ENCODE peak calls at places on chromosomes 4 and X, in seven cellular contexts. One of them, this sample, is unnamed.

GRCh38 chrX:104618106-104618895 is 52.3 kb downstream of the IL1RAPL2 start:
- DNase-seq in prostate gland: no peak
- DNase-seq in HCT116: no peak
- DNase-seq in transverse colon: no peak
- DNase-seq in sigmoid colon: peak; percentile 40
- DNase-seq in stomach: no peak
- DNase-seq in breast epithelium: no peak
- DNase-seq in this sample: no peak

GRCh38 chr4:140028676-140029407 is 125.1 kb downstream of the MAML3 start:
- DNase-seq in prostate gland: no peak
- DNase-seq in HCT116: no peak
- DNase-seq in transverse colon: no peak
- DNase-seq in sigmoid colon: no peak
- DNase-seq in stomach: no peak
- DNase-seq in breast epithelium: no peak
- DNase-seq in this sample: no peak

GRCh38 chrX:46722742-46723568 is 36.0 kb downstream of the SLC9A7 start:
- DNase-seq in prostate gland: no peak
- DNase-seq in HCT116: no peak
- DNase-seq in transverse colon: no peak
- DNase-seq in sigmoid colon: no peak
- DNase-seq in stomach: no peak
- DNase-seq in breast epithelium: no peak
- DNase-seq in this sample: no peak

GRCh38 chr4:186719925-186720694 is 3.5 kb downstream of the FAT1 start:
- DNase-seq in prostate gland: no peak
- DNase-seq in HCT116: no peak
- DNase-seq in transverse colon: no peak
- DNase-seq in sigmoid colon: no peak
- DNase-seq in stomach: no peak
- DNase-seq in breast epithelium: no peak
- DNase-seq in this sample: no peak

GRCh38 chr4:38768968-38769394 is 13.8 kb downstream of the TLR10 start:
- DNase-seq in prostate gland: no peak
- DNase-seq in HCT116: no peak
- DNase-seq in transverse colon: no peak
- DNase-seq in sigmoid colon: no peak
- DNase-seq in stomach: no peak
- DNase-seq in breast epithelium: no peak
- DNase-seq in this sample: no peak

GRCh38 chr4:140374130-140374477 is 658 bp downstream of the SCOC start:
- DNase-seq in prostate gland: peak; percentile 6
- DNase-seq in HCT116: no peak
- DNase-seq in transverse colon: no peak
- DNase-seq in sigmoid colon: no peak
- DNase-seq in stomach: no peak
- DNase-seq in breast epithelium: no peak
- DNase-seq in this sample: no peak

GRCh38 chrX:21255207-21255606 is 119.0 kb upstream of the CNKSR2 start:
- DNase-seq in prostate gland: no peak
- DNase-seq in HCT116: no peak
- DNase-seq in transverse colon: no peak
- DNase-seq in sigmoid colon: no peak
- DNase-seq in stomach: no peak
- DNase-seq in breast epithelium: no peak
- DNase-seq in this sample: no peak

GRCh38 chr4:183469936-183470335 is 25.5 kb downstream of the CDKN2AIP start:
- DNase-seq in prostate gland: no peak
- DNase-seq in HCT116: peak; percentile 16
- DNase-seq in transverse colon: no peak
- DNase-seq in sigmoid colon: no peak
- DNase-seq in stomach: no peak
- DNase-seq in breast epithelium: no peak
- DNase-seq in this sample: no peak

GRCh38 chrX:70449457-70449966 is 4.9 kb downstream of the DLG3 start:
- DNase-seq in prostate gland: no peak
- DNase-seq in HCT116: no peak
- DNase-seq in transverse colon: no peak
- DNase-seq in sigmoid colon: no peak
- DNase-seq in stomach: no peak
- DNase-seq in breast epithelium: no peak
- DNase-seq in this sample: no peak

GRCh38 chrX:82775426-82775825 is 732.7 kb upstream of the POU3F4 start:
- DNase-seq in prostate gland: no peak
- DNase-seq in HCT116: no peak
- DNase-seq in transverse colon: no peak
- DNase-seq in sigmoid colon: no peak
- DNase-seq in stomach: no peak
- DNase-seq in breast epithelium: no peak
- DNase-seq in this sample: no peak

GRCh38 chr4:15333692-15334633 is 93.9 kb upstream of the C1QTNF7 start:
- DNase-seq in prostate gland: no peak
- DNase-seq in HCT116: no peak
- DNase-seq in transverse colon: no peak
- DNase-seq in sigmoid colon: no peak
- DNase-seq in stomach: no peak
- DNase-seq in breast epithelium: no peak
- DNase-seq in this sample: no peak

GRCh38 chr4:90495211-90495610 is 368.0 kb downstream of the CCSER1 start:
- DNase-seq in prostate gland: no peak
- DNase-seq in HCT116: no peak
- DNase-seq in transverse colon: no peak
- DNase-seq in sigmoid colon: no peak
- DNase-seq in stomach: no peak
- DNase-seq in breast epithelium: no peak
- DNase-seq in this sample: no peak

GRCh38 chr4:5893013-5893580 is at the start of gene CRMP1:
- DNase-seq in prostate gland: no peak
- DNase-seq in HCT116: no peak
- DNase-seq in transverse colon: no peak
- DNase-seq in sigmoid colon: no peak
- DNase-seq in stomach: no peak
- DNase-seq in breast epithelium: no peak
- DNase-seq in this sample: no peak

GRCh38 chr4:153393397-153393796 is 48.9 kb downstream of the MND1 start:
- DNase-seq in prostate gland: no peak
- DNase-seq in HCT116: no peak
- DNase-seq in transverse colon: no peak
- DNase-seq in sigmoid colon: peak; percentile 66
- DNase-seq in stomach: no peak
- DNase-seq in breast epithelium: no peak
- DNase-seq in this sample: no peak

GRCh38 chr4:62004881-62005280 is 804.8 kb downstream of the ADGRL3 start:
- DNase-seq in prostate gland: no peak
- DNase-seq in HCT116: no peak
- DNase-seq in transverse colon: no peak
- DNase-seq in sigmoid colon: no peak
- DNase-seq in stomach: no peak
- DNase-seq in breast epithelium: no peak
- DNase-seq in this sample: no peak

GRCh38 chr4:111178231-111178630 is 555.4 kb upstream of the PITX2 start:
- DNase-seq in prostate gland: no peak
- DNase-seq in HCT116: no peak
- DNase-seq in transverse colon: no peak
- DNase-seq in sigmoid colon: no peak
- DNase-seq in stomach: no peak
- DNase-seq in breast epithelium: no peak
- DNase-seq in this sample: no peak

GRCh38 chrX:85379174-85379907 is at the start of gene POF1B:
- DNase-seq in prostate gland: peak; percentile 56
- DNase-seq in HCT116: no peak
- DNase-seq in transverse colon: peak; percentile 86
- DNase-seq in sigmoid colon: no peak
- DNase-seq in stomach: peak; percentile 73
- DNase-seq in breast epithelium: peak; percentile 48
- DNase-seq in this sample: no peak
- TF ChIP-seq POLR2AphosphoS5 in prostate gland: peak; percentile 27
- TF ChIP-seq POLR2AphosphoS5 in HCT116: no peak
- TF ChIP-seq POLR2AphosphoS5 in transverse colon: peak; percentile 65
- TF ChIP-seq POLR2AphosphoS5 in sigmoid colon: no peak
- TF ChIP-seq POLR2AphosphoS5 in stomach: no peak
- TF ChIP-seq POLR2AphosphoS5 in breast epithelium: no peak
- TF ChIP-seq POLR2AphosphoS5 in this sample: no peak

GRCh38 chr4:185597532-185598188 is 62.4 kb upstream of the PDLIM3 start:
- DNase-seq in prostate gland: peak; percentile 57
- DNase-seq in HCT116: peak; percentile 66
- DNase-seq in transverse colon: peak; percentile 74
- DNase-seq in sigmoid colon: peak; percentile 89
- DNase-seq in stomach: peak; percentile 80
- DNase-seq in breast epithelium: peak; percentile 80
- DNase-seq in this sample: peak; percentile 19

GRCh38 chr4:185602397-185602796 is 67.1 kb upstream of the PDLIM3 start:
- DNase-seq in prostate gland: no peak
- DNase-seq in HCT116: no peak
- DNase-seq in transverse colon: no peak
- DNase-seq in sigmoid colon: no peak
- DNase-seq in stomach: no peak
- DNase-seq in breast epithelium: no peak
- DNase-seq in this sample: no peak

GRCh38 chr4:185599151-185599648 is 63.9 kb upstream of the PDLIM3 start:
- DNase-seq in prostate gland: no peak
- DNase-seq in HCT116: no peak
- DNase-seq in transverse colon: no peak
- DNase-seq in sigmoid colon: no peak
- DNase-seq in stomach: no peak
- DNase-seq in breast epithelium: no peak
- DNase-seq in this sample: no peak

GRCh38 chr4:185600801-185601200 is 65.5 kb upstream of the PDLIM3 start:
- DNase-seq in prostate gland: no peak
- DNase-seq in HCT116: no peak
- DNase-seq in transverse colon: no peak
- DNase-seq in sigmoid colon: no peak
- DNase-seq in stomach: no peak
- DNase-seq in breast epithelium: no peak
- DNase-seq in this sample: no peak

DNA sequence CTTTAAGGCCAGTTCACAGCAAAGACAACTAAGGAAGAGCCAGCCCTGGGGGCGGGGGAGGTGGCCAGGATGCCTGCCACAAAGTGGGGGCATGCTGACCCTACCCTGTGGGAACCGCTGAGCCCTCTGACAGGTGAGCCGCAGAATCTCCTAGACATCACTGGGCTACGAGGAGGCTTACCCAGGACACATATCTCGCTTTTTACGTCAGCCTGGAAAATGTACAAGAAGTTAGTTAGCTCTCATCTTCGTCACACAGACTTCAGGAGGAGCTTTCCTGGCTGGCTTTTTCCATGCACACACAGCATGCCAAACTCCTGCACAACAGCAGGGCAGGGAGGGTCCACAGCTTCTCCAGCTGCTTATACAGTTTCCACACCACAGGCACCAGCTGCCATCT is 64.5 kb upstream of the PDLIM3 start:
- DNase-seq in prostate gland: no peak
- DNase-seq in HCT116: no peak
- DNase-seq in transverse colon: peak; percentile 14
- DNase-seq in sigmoid colon: peak; percentile 87
- DNase-seq in stomach: no peak
- DNase-seq in breast epithelium: no peak
- DNase-seq in this sample: no peak
- TF ChIP-seq POLR2A in prostate gland: no peak
- TF ChIP-seq POLR2A in HCT116: no peak
- TF ChIP-seq POLR2A in transverse colon: no peak
- TF ChIP-seq POLR2A in sigmoid colon: no peak
- TF ChIP-seq POLR2A in stomach: no peak
- TF ChIP-seq POLR2A in breast epithelium: no peak
- TF ChIP-seq POLR2A in this sample: no peak

GRCh38 chr4:189202182-189202868 is 738.3 kb upstream of the FRG1 start:
- DNase-seq in prostate gland: peak; percentile 41
- DNase-seq in HCT116: peak; percentile 28
- DNase-seq in transverse colon: peak; percentile 24
- DNase-seq in sigmoid colon: peak; percentile 79
- DNase-seq in stomach: peak; percentile 64
- DNase-seq in breast epithelium: peak; percentile 72
- DNase-seq in this sample: peak; percentile 7
- TF ChIP-seq POLR2AphosphoS5 in prostate gland: no peak
- TF ChIP-seq POLR2AphosphoS5 in HCT116: peak; percentile 15
- TF ChIP-seq POLR2AphosphoS5 in transverse colon: no peak
- TF ChIP-seq POLR2AphosphoS5 in sigmoid colon: no peak
- TF ChIP-seq POLR2AphosphoS5 in stomach: no peak
- TF ChIP-seq POLR2AphosphoS5 in breast epithelium: peak; percentile 41
- TF ChIP-seq POLR2AphosphoS5 in this sample: no peak

GRCh38 chr4:40193578-40193977 is 3.3 kb upstream of the RHOH start:
- DNase-seq in prostate gland: no peak
- DNase-seq in HCT116: no peak
- DNase-seq in transverse colon: no peak
- DNase-seq in sigmoid colon: no peak
- DNase-seq in stomach: no peak
- DNase-seq in breast epithelium: no peak
- DNase-seq in this sample: no peak

GRCh38 chr4:40194602-40195161 is 2.1 kb upstream of the RHOH start:
- DNase-seq in prostate gland: no peak
- DNase-seq in HCT116: no peak
- DNase-seq in transverse colon: peak; percentile 46
- DNase-seq in sigmoid colon: no peak
- DNase-seq in stomach: no peak
- DNase-seq in breast epithelium: no peak
- DNase-seq in this sample: no peak

GRCh38 chr4:40192286-40193017 is 4.4 kb upstream of the RHOH start:
- DNase-seq in prostate gland: no peak
- DNase-seq in HCT116: no peak
- DNase-seq in transverse colon: peak; percentile 32
- DNase-seq in sigmoid colon: no peak
- DNase-seq in stomach: no peak
- DNase-seq in breast epithelium: no peak
- DNase-seq in this sample: no peak

GRCh38 chr4:40190880-40191815 is 5.7 kb upstream of the RHOH start:
- DNase-seq in prostate gland: peak; percentile 58
- DNase-seq in HCT116: no peak
- DNase-seq in transverse colon: no peak
- DNase-seq in sigmoid colon: no peak
- DNase-seq in stomach: no peak
- DNase-seq in breast epithelium: no peak
- DNase-seq in this sample: no peak

GRCh38 chr4:40193018-40193571 is 3.7 kb upstream of the RHOH start:
- DNase-seq in prostate gland: no peak
- DNase-seq in HCT116: no peak
- DNase-seq in transverse colon: peak; percentile 51
- DNase-seq in sigmoid colon: no peak
- DNase-seq in stomach: no peak
- DNase-seq in breast epithelium: peak; percentile 74
- DNase-seq in this sample: no peak
- TF ChIP-seq POLR2A in prostate gland: no peak
- TF ChIP-seq POLR2A in HCT116: no peak
- TF ChIP-seq POLR2A in transverse colon: peak; percentile 17
- TF ChIP-seq POLR2A in sigmoid colon: no peak
- TF ChIP-seq POLR2A in stomach: no peak
- TF ChIP-seq POLR2A in breast epithelium: no peak
- TF ChIP-seq POLR2A in this sample: peak; percentile 24

GRCh38 chr4:7892212-7893019 is 47.2 kb downstream of the AFAP1 start:
- DNase-seq in prostate gland: no peak
- DNase-seq in HCT116: no peak
- DNase-seq in transverse colon: no peak
- DNase-seq in sigmoid colon: no peak
- DNase-seq in stomach: no peak
- DNase-seq in breast epithelium: no peak
- DNase-seq in this sample: no peak
- TF ChIP-seq POLR2AphosphoS5 in prostate gland: no peak
- TF ChIP-seq POLR2AphosphoS5 in HCT116: no peak
- TF ChIP-seq POLR2AphosphoS5 in transverse colon: no peak
- TF ChIP-seq POLR2AphosphoS5 in sigmoid colon: no peak
- TF ChIP-seq POLR2AphosphoS5 in stomach: no peak
- TF ChIP-seq POLR2AphosphoS5 in breast epithelium: no peak
- TF ChIP-seq POLR2AphosphoS5 in this sample: no peak

GRCh38 chrX:84709987-84710386 is 207.7 kb upstream of the HDX start:
- DNase-seq in prostate gland: no peak
- DNase-seq in HCT116: no peak
- DNase-seq in transverse colon: no peak
- DNase-seq in sigmoid colon: no peak
- DNase-seq in stomach: no peak
- DNase-seq in breast epithelium: no peak
- DNase-seq in this sample: no peak
- TF ChIP-seq POLR2A in prostate gland: no peak
- TF ChIP-seq POLR2A in HCT116: no peak
- TF ChIP-seq POLR2A in transverse colon: no peak
- TF ChIP-seq POLR2A in sigmoid colon: no peak
- TF ChIP-seq POLR2A in stomach: no peak
- TF ChIP-seq POLR2A in breast epithelium: no peak
- TF ChIP-seq POLR2A in this sample: no peak